ENCODE peak calls at places on chromosome 22, in five cellular contexts. One of them, this sample, is unnamed.

GRCh38 chr22:21921184-21921721 is 31.4 kb downstream of the PPM1F start:
- DNase-seq in posterior cingulate gyrus: no peak
- DNase-seq in fibroblast of the aortic adventitia: no peak
- DNase-seq in NCI-H460: no peak
- DNase-seq in NCI-H345: no peak
- DNase-seq in this sample: no peak

GRCh38 chr22:35476341-35476740 is 64.3 kb upstream of the RASD2 start:
- DNase-seq in posterior cingulate gyrus: no peak
- DNase-seq in NCI-H460: no peak
- DNase-seq in NCI-H345: no peak
- DNase-seq in fibroblast of the aortic adventitia: no peak
- DNase-seq in this sample: no peak

GRCh38 chr22:20015971-20016733 is 471 bp downstream of the ARVCF start:
- DNase-seq in fibroblast of the aortic adventitia: no peak
- DNase-seq in NCI-H345: no peak
- DNase-seq in NCI-H460: no peak
- DNase-seq in posterior cingulate gyrus: no peak
- DNase-seq in this sample: no peak

GRCh38 chr22:39815882-39816395 is 77.6 kb downstream of the ENTHD1 start:
- DNase-seq in fibroblast of the aortic adventitia: no peak
- DNase-seq in posterior cingulate gyrus: no peak
- DNase-seq in NCI-H345: no peak
- DNase-seq in NCI-H460: no peak
- DNase-seq in this sample: no peak

GRCh38 chr22:22935546-22936157 is 48.0 kb downstream of the IGLL5 start:
- DNase-seq in fibroblast of the aortic adventitia: no peak
- DNase-seq in NCI-H345: no peak
- DNase-seq in NCI-H460: no peak
- DNase-seq in posterior cingulate gyrus: no peak
- DNase-seq in this sample: no peak

GRCh38 chr22:45640941-45641621 is 30.6 kb upstream of the ATXN10 start:
- DNase-seq in fibroblast of the aortic adventitia: no peak
- DNase-seq in NCI-H460: no peak
- DNase-seq in NCI-H345: no peak
- DNase-seq in posterior cingulate gyrus: no peak
- DNase-seq in this sample: no peak

GRCh38 chr22:44093791-44094190 is 69.7 kb downstream of the PARVB start:
- DNase-seq in posterior cingulate gyrus: peak
- DNase-seq in fibroblast of the aortic adventitia: no peak
- DNase-seq in NCI-H460: no peak
- DNase-seq in NCI-H345: no peak
- DNase-seq in this sample: no peak

GRCh38 chr22:22866381-22867111 is 21.1 kb upstream of the IGLL5 start:
- DNase-seq in NCI-H460: no peak
- DNase-seq in fibroblast of the aortic adventitia: peak
- DNase-seq in NCI-H345: no peak
- DNase-seq in posterior cingulate gyrus: no peak
- DNase-seq in this sample: no peak

GRCh38 chr22:20213833-20214708 is 54.0 kb downstream of the RTN4R start:
- DNase-seq in posterior cingulate gyrus: peak
- DNase-seq in NCI-H345: no peak
- DNase-seq in fibroblast of the aortic adventitia: no peak
- DNase-seq in NCI-H460: no peak
- DNase-seq in this sample: no peak

GRCh38 chr22:19377565-19378361 is 53.8 kb downstream of the HIRA start:
- DNase-seq in fibroblast of the aortic adventitia: no peak
- DNase-seq in posterior cingulate gyrus: no peak
- DNase-seq in NCI-H345: no peak
- DNase-seq in NCI-H460: no peak
- DNase-seq in this sample: no peak

GRCh38 chr22:37411655-37412054 is 15.6 kb downstream of the ELFN2 start:
- DNase-seq in fibroblast of the aortic adventitia: no peak
- DNase-seq in posterior cingulate gyrus: no peak
- DNase-seq in NCI-H460: no peak
- DNase-seq in NCI-H345: no peak
- DNase-seq in this sample: no peak

GRCh38 chr22:48226026-48227013 is 1463.9 kb downstream of the TBC1D22A start:
- DNase-seq in fibroblast of the aortic adventitia: no peak
- DNase-seq in NCI-H345: no peak
- DNase-seq in NCI-H460: no peak
- DNase-seq in posterior cingulate gyrus: no peak
- DNase-seq in this sample: no peak

GRCh38 chr22:42500164-42500835 is 19.3 kb downstream of the RRP7A start:
- DNase-seq in posterior cingulate gyrus: peak
- DNase-seq in NCI-H460: peak
- DNase-seq in fibroblast of the aortic adventitia: peak
- DNase-seq in NCI-H345: no peak
- DNase-seq in this sample: peak

GRCh38 chr22:20664594-20664959 is 109.3 kb upstream of the SERPIND1 start:
- DNase-seq in NCI-H460: no peak
- DNase-seq in posterior cingulate gyrus: no peak
- DNase-seq in NCI-H345: no peak
- DNase-seq in fibroblast of the aortic adventitia: no peak
- DNase-seq in this sample: no peak

GRCh38 chr22:46071451-46072029 is 78.8 kb upstream of the PPARA start:
- DNase-seq in NCI-H345: peak
- DNase-seq in posterior cingulate gyrus: peak
- DNase-seq in fibroblast of the aortic adventitia: peak
- DNase-seq in NCI-H460: peak
- DNase-seq in this sample: peak

GRCh38 chr22:36457688-36458450 is 23.6 kb downstream of the TXN2 start:
- DNase-seq in NCI-H460: no peak
- DNase-seq in NCI-H345: no peak
- DNase-seq in posterior cingulate gyrus: no peak
- DNase-seq in fibroblast of the aortic adventitia: peak
- DNase-seq in this sample: no peak